ENCODE peak calls at places on chromosomes 16 and 17, in six cellular contexts. M, P, E, H, K and W are unnamed samples.

GRCh38 chr17:64095144-64095882 is 34.6 kb downstream of the ERN1 start:
- DNase-seq in H (no peak), E (no peak), M (no peak), K (no peak), P (no peak), W (no peak)

GRCh38 chr17:78812849-78813248 is 27.8 kb downstream of the USP36 start:
- DNase-seq in K (no peak), M (no peak), E (no peak), H (no peak), P (no peak), W (no peak)

GRCh38 chr16:59905628-59906027 is 1171.5 kb upstream of the GOT2 start:
- DNase-seq in M (no peak), P (no peak), K (no peak), H (no peak), E (no peak), W (no peak)

GRCh38 chr16:60438894-60439293 is 1597.3 kb downstream of the CDH8 start:
- DNase-seq in E (no peak), K (no peak), M (no peak), P (no peak), H (no peak), W (no peak)

GRCh38 chr17:75920045-75920560 is 15.4 kb upstream of the MRPL38 start:
- DNase-seq in K (no peak), M (no peak), P (no peak), E (no peak), H (no peak), W (no peak)

GRCh38 chr17:30950669-30951399 is 20.0 kb upstream of the RNF135 start:
- DNase-seq in P (no peak), H (no peak), K (peak; percentile 91), M (no peak), E (peak; percentile 78), W (no peak)

GRCh38 chr16:81461756-81462155 is 17.1 kb downstream of the CMIP start:
- DNase-seq in P (no peak), M (no peak), H (no peak), E (no peak), K (no peak), W (no peak)

GRCh38 chr17:10156082-10156445 is 42.3 kb downstream of the GAS7 start:
- DNase-seq in M (no peak), E (no peak), H (no peak), K (no peak), P (no peak), W (no peak)

GRCh38 chr17:75031972-75032895 is 14.5 kb downstream of the ATP5PD start:
- DNase-seq in H (peak; percentile 65), E (peak; percentile 89), K (peak; percentile 54), P (no peak), M (peak; percentile 59), W (no peak)

GRCh38 chr16:74186589-74186988 is 110.0 kb upstream of the PSMD7 start:
- DNase-seq in M (no peak), H (no peak), P (no peak), E (peak; percentile 33), K (no peak), W (no peak)

GRCh38 chr16:86956437-86956836 is 360.8 kb downstream of the C16orf95 start:
- DNase-seq in M (no peak), P (no peak), H (no peak), E (no peak), K (no peak), W (peak; percentile 1)

GRCh38 chr16:19722981-19723380 is 4.9 kb downstream of the IQCK start:
- DNase-seq in K (no peak), H (no peak), M (no peak), E (no peak), P (no peak), W (no peak)

GRCh38 chr17:4378626-4379025 is 12.2 kb upstream of the UBE2G1 start:
- DNase-seq in K (no peak), M (no peak), H (no peak), E (no peak), P (no peak), W (no peak)

GRCh38 chr17:52824542-52824941 is 666.0 kb upstream of the CA10 start:
- DNase-seq in M (no peak), H (no peak), P (no peak), K (peak; percentile 59), E (no peak), W (no peak)

GRCh38 chr16:17222756-17223411 is 247.9 kb downstream of the XYLT1 start:
- DNase-seq in M (no peak), K (no peak), E (no peak), P (no peak), H (no peak), W (peak; percentile 74)

GRCh38 chr17:40555296-40556190 is 9.7 kb downstream of the CCR7 start:
- DNase-seq in E (no peak), K (no peak), P (no peak), H (no peak), M (no peak), W (no peak)

GRCh38 chr16:53753431-53753830 is 49.5 kb downstream of the FTO start:
- DNase-seq in P (no peak), K (no peak), E (no peak), M (no peak), H (no peak), W (no peak)

GRCh38 chr17:15951368-15952047 is 6.6 kb downstream of the ADORA2B start:
- DNase-seq in M (no peak), P (no peak), K (no peak), E (no peak), H (no peak), W (no peak)

GRCh38 chr16:29824589-29825144 is 4.4 kb downstream of the MVP start:
- DNase-seq in M (no peak), K (no peak), E (no peak), P (no peak), H (no peak), W (no peak)

GRCh38 chr17:4247981-4248388 is 15.8 kb downstream of the ANKFY1 start:
- DNase-seq in H (peak; percentile 29), K (peak; percentile 55), E (no peak), P (no peak), M (no peak), W (no peak)

GRCh38 chr17:56313201-56313600 is 159.9 kb downstream of the ANKFN1 start:
- DNase-seq in P (no peak), M (no peak), E (no peak), K (no peak), H (no peak), W (peak; percentile 39)

GRCh38 chr17:44921122-44921882 is 6.0 kb upstream of the GFAP start:
- DNase-seq in K (no peak), H (peak; percentile 74), E (peak; percentile 81), P (no peak), M (peak; percentile 73), W (no peak)

GRCh38 chr16:82655315-82655714 is 28.5 kb downstream of the CDH13 start:
- DNase-seq in K (no peak), M (no peak), P (peak; percentile 50), H (no peak), E (no peak), W (no peak)

GRCh38 chr17:72022328-72022727 is 98.5 kb upstream of the SOX9 start:
- DNase-seq in H (no peak), E (no peak), M (no peak), K (no peak), P (no peak), W (no peak)

GRCh38 chr17:17672453-17673368 is 8.5 kb upstream of the RAI1 start:
- DNase-seq in M (no peak), E (no peak), H (no peak), P (no peak), K (no peak), W (no peak)

GRCh38 chr16:48365030-48365600 is 20.1 kb downstream of the SIAH1 start:
- DNase-seq in M (no peak), E (no peak), H (no peak), K (no peak), P (no peak), W (no peak)

GRCh38 chr17:27630607-27631408 is at the start of gene LGALS9:
- DNase-seq in M (no peak), E (no peak), K (no peak), H (no peak), P (peak; percentile 53), W (peak; percentile 56)

GRCh38 chr16:88760424-88761142 is 24.4 kb downstream of the PIEZO1 start:
- DNase-seq in K (no peak), P (no peak), E (peak; percentile 60), H (no peak), M (no peak), W (no peak)
- TF ChIP-seq GABPA in K (no peak), P (no peak), E (no peak), H (no peak), M (no peak), W (no peak)

DNA sequence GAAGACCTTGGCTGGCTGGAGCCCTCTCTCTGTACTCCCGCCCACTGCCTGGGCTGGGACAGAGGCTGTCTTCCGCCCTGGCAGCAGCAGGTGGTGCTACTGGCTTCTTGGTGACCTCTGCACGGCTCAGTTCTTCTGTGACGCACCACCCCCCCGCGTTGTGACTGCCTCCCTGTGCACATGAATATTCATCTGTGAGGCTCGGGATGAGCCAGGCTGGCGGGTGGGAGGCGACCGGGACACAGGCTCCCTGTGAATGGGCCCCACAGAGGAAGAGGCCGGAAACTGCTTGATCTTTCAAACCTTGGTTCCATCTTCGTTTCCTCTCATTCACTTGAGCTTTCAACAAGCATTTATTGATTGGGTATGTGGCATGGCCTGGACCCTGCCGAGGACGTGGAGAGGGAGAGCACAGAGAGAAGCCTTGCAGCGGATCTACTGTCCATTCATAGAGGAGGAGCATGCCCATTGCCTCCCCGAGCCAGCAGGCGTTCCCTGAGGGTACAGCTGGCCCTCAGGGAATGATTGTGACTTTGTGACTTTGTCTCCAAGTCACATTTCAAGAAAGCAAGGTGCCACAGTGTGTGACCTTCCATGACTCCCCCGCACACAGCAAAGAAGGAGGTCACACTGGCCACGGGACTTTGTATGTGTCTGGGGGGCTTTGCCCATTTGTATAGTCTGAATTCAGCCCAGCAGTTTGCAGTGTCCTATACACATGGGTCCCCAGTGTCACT is 45.0 kb downstream of the B9D1 start:
- DNase-seq in M (peak; percentile 80), P (no peak), H (peak; percentile 65), K (peak; percentile 89), E (no peak), W (peak; percentile 30)
- TF ChIP-seq GABPA in M (no peak), P (no peak), H (peak; percentile 45), K (no peak), E (no peak), W (no peak)

GRCh38 chr16:58629681-58630640 is at the start of gene CNOT1:
- DNase-seq in M (peak; percentile 97), E (peak; percentile 95), K (peak; percentile 100), P (peak; percentile 97), H (peak; percentile 98), W (peak; percentile 96)

GRCh38 chr16:58634265-58634802 is 4.7 kb upstream of the CNOT1 start:
- DNase-seq in K (peak; percentile 91), M (no peak), P (no peak), E (no peak), H (no peak), W (no peak)

GRCh38 chr16:58628845-58629680 is 563 bp downstream of the CNOT1 start:
- DNase-seq in M (peak; percentile 49), P (peak; percentile 17), E (no peak), K (peak; percentile 55), H (peak; percentile 21), W (peak; percentile 45)
- TF ChIP-seq GABPA in M (no peak), P (no peak), E (no peak), K (no peak), H (no peak), W (no peak)

DNA sequence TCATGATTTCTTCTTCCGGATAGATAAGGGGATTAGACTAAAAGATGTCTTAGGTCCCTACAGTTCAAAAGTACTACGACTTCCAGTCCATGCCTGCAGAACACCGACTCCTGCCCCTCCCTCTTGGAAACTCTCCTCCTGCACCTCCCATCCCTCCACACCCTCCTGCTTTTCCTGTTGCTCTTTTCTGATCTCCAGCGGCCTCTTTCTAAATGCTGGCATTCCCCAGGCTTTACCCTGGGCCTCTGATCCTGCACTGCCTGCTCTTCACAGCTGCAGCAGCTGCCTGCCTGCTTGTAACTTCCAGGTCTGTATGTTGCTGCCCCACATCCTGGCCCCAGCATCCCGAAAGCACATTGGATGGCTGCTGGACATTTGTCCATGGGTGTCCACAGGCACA is 154.2 kb downstream of the KCNJ12 start:
- DNase-seq in K (no peak), P (no peak), E (no peak), H (no peak), M (no peak), W (no peak)
- TF ChIP-seq GABPA in K (no peak), P (no peak), E (no peak), H (no peak), M (no peak), W (no peak)